ENCODE peak calls at places on chromosomes 11 and 22, in nine cellular contexts. J is dorsolateral prefrontal cortex; T is PC-3; K is colonic mucosa; V is CD8-positive, alpha-beta memory T cell; Z is uterus; D is K562; C is testis; I is ascending aorta. M is an unnamed sample.

GRCh38 chr11:113114452-113115027 is 153.3 kb downstream of the NCAM1 start:
- DNase-seq in J (peak), D (no peak), I (peak), V (no peak), C (peak), Z (peak), K (peak), T (peak), M (peak)

GRCh38 chr22:38645430-38645829 is 10.8 kb downstream of the FAM227A start:
- DNase-seq in I (no peak), V (no peak), J (no peak), C (no peak), D (no peak), T (no peak), Z (no peak), K (no peak), M (no peak)

GRCh38 chr11:87290304-87290922 is 252.7 kb downstream of the TMEM135 start:
- DNase-seq in V (no peak), I (no peak), J (no peak), C (no peak), Z (no peak), D (peak), T (peak), K (no peak), M (no peak)

GRCh38 chr11:77136074-77136473 is 8.0 kb downstream of the MYO7A start:
- DNase-seq in K (no peak), T (peak), Z (no peak), V (no peak), J (no peak), C (no peak), I (no peak), D (no peak), M (no peak)

GRCh38 chr22:48968201-48968959 is 859.3 kb downstream of the BRD1 start:
- DNase-seq in D (peak), K (peak), V (no peak), T (peak), C (peak), Z (peak), I (peak), J (no peak), M (peak)

GRCh38 chr22:35921777-35922176 is 106.8 kb downstream of the RBFOX2 start:
- DNase-seq in Z (peak), C (peak), V (no peak), D (peak), I (peak), J (peak), K (peak), T (peak), M (peak)

GRCh38 chr11:130390071-130390758 is 38.2 kb downstream of the ADAMTS8 start:
- DNase-seq in D (no peak), V (no peak), I (no peak), J (peak), K (no peak), Z (no peak), T (peak), C (peak), M (peak)

GRCh38 chr11:443542-444199 is 1.9 kb upstream of the ANO9 start:
- DNase-seq in D (no peak), K (peak), I (no peak), C (no peak), J (no peak), V (no peak), Z (no peak), T (peak), M (no peak)

GRCh38 chr22:23281406-23282088 is 101.2 kb downstream of the BCR start:
- DNase-seq in V (peak), T (peak), Z (peak), C (peak), J (peak), D (peak), K (peak), I (peak), M (peak)

GRCh38 chr11:24738972-24739371 is 242.1 kb downstream of the LUZP2 start:
- DNase-seq in Z (no peak), J (no peak), C (no peak), V (no peak), T (no peak), D (no peak), K (no peak), I (no peak), M (no peak)
- H3K27ac ChIP-seq in Z (no peak), J (no peak), C (no peak), V (no peak), T (no peak), D (no peak), K (no peak), I (no peak), M (no peak)

GRCh38 chr11:62805991-62806441 is 776 bp upstream of the NXF1 start:
- DNase-seq in Z (no peak), D (peak), T (no peak), I (no peak), K (peak), J (no peak), C (no peak), V (no peak), M (no peak)
- H3K27ac ChIP-seq in Z (peak), D (peak), T (no peak), I (peak), K (peak), J (peak), C (peak), V (peak), M (no peak)

GRCh38 chr22:19359554-19360299 is 68.2 kb upstream of the CLTCL1 start:
- DNase-seq in C (no peak), V (no peak), I (peak), T (no peak), K (no peak), J (no peak), D (no peak), Z (no peak), M (no peak)

GRCh38 chr22:19358703-19359553 is 67.4 kb upstream of the CLTCL1 start:
- DNase-seq in J (no peak), I (peak), D (no peak), V (no peak), Z (no peak), K (no peak), T (no peak), C (no peak), M (no peak)

GRCh38 chr22:19361501-19362103 is 69.9 kb downstream of the HIRA start:
- DNase-seq in K (no peak), V (no peak), D (no peak), T (no peak), I (peak), Z (no peak), C (no peak), J (no peak), M (no peak)

GRCh38 chr22:19360862-19361261 is 69.3 kb upstream of the CLTCL1 start:
- DNase-seq in K (no peak), I (peak), T (no peak), D (no peak), C (no peak), J (no peak), Z (no peak), V (no peak), M (no peak)

GRCh38 chr22:19360300-19360792 is 68.8 kb upstream of the CLTCL1 start:
- DNase-seq in V (no peak), T (no peak), C (no peak), D (no peak), J (no peak), K (no peak), I (peak), Z (no peak), M (no peak)
- H3K27ac ChIP-seq in V (no peak), T (no peak), C (no peak), D (no peak), J (no peak), K (no peak), I (no peak), Z (no peak), M (no peak)

DNA sequence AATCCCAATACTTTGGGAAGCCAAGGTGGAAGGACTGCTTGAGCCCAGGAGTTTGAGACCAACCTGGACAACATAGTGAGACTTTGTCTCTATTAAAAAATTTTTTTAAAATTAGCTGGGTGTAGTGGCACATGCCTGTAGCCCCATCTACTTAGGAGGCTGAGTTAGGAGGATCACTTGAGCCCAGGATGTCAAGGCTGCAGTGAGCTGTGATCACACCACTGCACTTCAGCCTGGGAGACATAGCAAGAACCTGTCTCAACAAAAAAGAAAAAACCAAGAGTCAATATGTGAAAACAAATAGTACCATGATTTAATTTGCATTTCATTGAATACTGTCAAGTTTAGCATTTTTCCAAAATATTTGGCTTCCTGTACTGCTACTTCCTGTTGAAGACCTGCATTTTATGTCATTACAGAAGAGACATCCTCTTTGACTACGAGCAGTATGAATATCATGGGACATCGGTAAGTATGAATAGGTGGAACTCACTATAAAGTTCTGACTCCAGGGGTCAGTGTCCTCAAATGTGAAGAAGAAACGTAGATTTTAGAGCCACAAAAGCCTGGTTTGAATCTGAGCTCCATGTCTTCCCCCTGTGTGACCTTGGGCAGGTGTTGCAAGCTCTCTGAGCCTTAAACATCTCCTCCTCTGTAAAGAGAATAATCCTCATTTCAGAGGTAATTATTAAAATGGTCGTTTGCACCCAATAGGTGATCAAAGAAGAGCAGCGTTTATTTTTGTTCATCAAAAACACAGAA is 16.0 kb downstream of the CDC45 start:
- DNase-seq in Z (no peak), T (peak), I (no peak), K (no peak), C (no peak), D (peak), J (no peak), V (no peak), M (no peak)
- H3K27ac ChIP-seq in Z (no peak), T (no peak), I (no peak), K (no peak), C (no peak), D (no peak), J (no peak), V (no peak), M (no peak)

GRCh38 chr22:45548991-45549736 is 46.5 kb downstream of the FBLN1 start:
- DNase-seq in C (no peak), T (peak), Z (peak), K (peak), V (no peak), D (peak), I (peak), J (no peak), M (peak)
- H3K27ac ChIP-seq in C (no peak), T (peak), Z (peak), K (peak), V (no peak), D (no peak), I (peak), J (no peak), M (peak)

GRCh38 chr11:128302425-128303186 is 284.8 kb downstream of the ETS1 start:
- DNase-seq in Z (no peak), D (no peak), I (no peak), J (no peak), T (no peak), K (no peak), C (no peak), V (peak), M (no peak)

GRCh38 chr11:128304666-128305485 is 282.5 kb downstream of the ETS1 start:
- DNase-seq in J (no peak), C (no peak), D (no peak), V (no peak), T (no peak), K (no peak), Z (no peak), I (no peak), M (no peak)

GRCh38 chr11:128305588-128305987 is 281.8 kb downstream of the ETS1 start:
- DNase-seq in T (no peak), I (no peak), Z (no peak), K (no peak), J (no peak), V (no peak), C (no peak), D (no peak), M (no peak)

GRCh38 chr11:128300785-128301184 is 286.6 kb downstream of the ETS1 start:
- DNase-seq in V (no peak), Z (no peak), D (no peak), J (no peak), C (no peak), T (no peak), I (no peak), K (no peak), M (no peak)

GRCh38 chr11:128303383-128303782 is 284.0 kb downstream of the ETS1 start:
- DNase-seq in T (no peak), C (no peak), D (no peak), K (no peak), Z (no peak), V (no peak), J (no peak), I (no peak), M (no peak)
- H3K27ac ChIP-seq in T (no peak), C (no peak), D (no peak), K (no peak), Z (no peak), V (peak), J (no peak), I (no peak), M (no peak)

DNA sequence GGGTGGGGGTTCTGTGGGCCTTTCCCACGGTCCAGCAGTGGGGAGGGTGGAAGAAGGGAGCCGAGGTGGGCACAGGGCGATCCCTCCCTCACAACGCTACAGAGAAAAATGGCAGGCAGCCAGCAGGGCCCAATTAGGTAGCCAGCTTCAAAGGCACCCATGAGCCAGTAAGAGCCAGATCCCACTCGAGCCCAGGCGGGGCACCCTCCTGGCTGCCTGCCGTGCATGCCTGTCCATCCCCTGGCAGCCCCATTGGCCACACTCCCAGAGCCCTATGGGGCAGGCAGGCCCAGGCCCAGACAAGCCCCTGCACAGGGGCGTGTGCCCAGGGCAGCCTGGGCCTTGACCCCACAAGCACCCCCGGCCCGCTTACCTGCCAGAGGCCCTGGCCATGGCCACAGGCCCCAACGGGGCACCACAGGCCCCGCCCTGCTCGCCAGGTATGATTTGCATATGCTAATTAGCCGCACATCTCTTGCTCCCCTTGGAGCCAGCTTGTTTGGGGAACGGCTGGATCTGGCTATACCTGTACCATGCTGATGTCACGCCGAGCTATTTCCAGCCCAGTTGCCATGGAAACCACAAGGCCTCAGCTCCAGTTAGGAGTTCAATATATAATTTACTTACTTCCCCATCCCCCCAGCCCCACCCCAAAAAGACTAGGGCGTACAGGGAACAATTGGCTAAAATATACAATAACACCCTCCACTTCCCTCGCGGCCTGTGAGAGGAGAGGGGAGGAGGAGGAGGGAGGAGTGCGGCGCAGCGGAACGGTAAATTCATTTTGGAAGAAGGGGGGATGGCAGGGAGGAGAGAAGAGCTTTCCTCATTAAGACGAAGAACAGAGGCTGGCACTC is 47.5 kb upstream of the TCF20 start:
- DNase-seq in T (no peak), C (no peak), K (peak), J (peak), I (no peak), V (no peak), Z (peak), D (no peak), M (no peak)
- H3K27ac ChIP-seq in T (no peak), C (no peak), K (peak), J (peak), I (no peak), V (peak), Z (peak), D (no peak), M (no peak)

GRCh38 chr11:72758690-72759389 is 6.6 kb upstream of the ARAP1 start:
- DNase-seq in Z (peak), T (no peak), K (peak), V (no peak), I (no peak), D (peak), C (peak), J (no peak), M (peak)
- H3K27ac ChIP-seq in Z (peak), T (no peak), K (peak), V (no peak), I (no peak), D (peak), C (no peak), J (no peak), M (peak)

GRCh38 chr11:117876341-117877119 is at the start of gene FXYD6:
- DNase-seq in C (peak), V (no peak), K (peak), T (no peak), J (peak), I (no peak), D (peak), Z (peak), M (no peak)
- H3K27ac ChIP-seq in C (peak), V (no peak), K (peak), T (no peak), J (peak), I (no peak), D (no peak), Z (peak), M (no peak)

DNA sequence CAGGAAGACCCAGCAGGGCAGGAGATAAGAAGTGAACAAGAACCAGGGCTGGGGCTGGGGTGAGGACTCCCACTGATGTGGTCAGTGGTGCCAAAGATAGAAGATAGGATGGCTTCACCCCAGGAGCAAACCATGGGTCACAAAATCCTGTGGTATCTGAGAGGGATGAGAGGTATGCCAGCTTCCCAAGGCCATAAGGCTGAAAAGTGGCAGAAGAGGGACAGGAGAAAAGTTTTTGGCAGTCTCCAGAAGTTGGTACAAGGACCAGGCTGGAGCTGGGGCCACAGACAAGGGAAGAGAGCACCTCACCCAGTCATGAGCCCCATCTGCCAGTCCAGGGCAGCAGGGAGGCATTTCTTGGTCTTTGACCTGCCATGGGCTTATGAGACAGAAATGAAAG is 19.1 kb downstream of the TPBGL start:
- DNase-seq in C (no peak), I (no peak), Z (no peak), J (no peak), D (no peak), T (no peak), V (no peak), K (no peak), M (no peak)
- H3K27ac ChIP-seq in C (no peak), I (no peak), Z (no peak), J (no peak), D (no peak), T (no peak), V (no peak), K (no peak), M (no peak)

M was measured in SJSA1.